ENCODE peak calls at places on chromosomes 4 and X, in four cellular contexts. One of them, this sample, is unnamed.

GRCh38 chr4:84342161-84342560 is 156.9 kb downstream of the NKX6-1 start:
- DNase-seq in stomach: no peak
- DNase-seq in OCI-LY7: no peak
- DNase-seq in activated CD4-positive, alpha-beta T cell treated with anti-CD3 and anti-CD28 coated beads for 1 hour: no peak
- DNase-seq in this sample: no peak

GRCh38 chr4:47145630-47146029 is 114.3 kb downstream of the GABRB1 start:
- DNase-seq in activated CD4-positive, alpha-beta T cell treated with anti-CD3 and anti-CD28 coated beads for 1 hour: no peak
- DNase-seq in stomach: no peak
- DNase-seq in OCI-LY7: no peak
- DNase-seq in this sample: peak; percentile 4

GRCh38 chr4:141676087-141676486 is 39.7 kb downstream of the IL15 start:
- DNase-seq in activated CD4-positive, alpha-beta T cell treated with anti-CD3 and anti-CD28 coated beads for 1 hour: no peak
- DNase-seq in OCI-LY7: no peak
- DNase-seq in stomach: no peak
- DNase-seq in this sample: no peak

GRCh38 chrX:68935362-68935761 is 106.5 kb downstream of the EFNB1 start:
- DNase-seq in stomach: peak; percentile 0
- DNase-seq in activated CD4-positive, alpha-beta T cell treated with anti-CD3 and anti-CD28 coated beads for 1 hour: no peak
- DNase-seq in OCI-LY7: no peak
- DNase-seq in this sample: no peak

GRCh38 chrX:46573896-46574336 is 351 bp downstream of the CHST7 start:
- DNase-seq in activated CD4-positive, alpha-beta T cell treated with anti-CD3 and anti-CD28 coated beads for 1 hour: peak; percentile 50
- DNase-seq in stomach: peak; percentile 40
- DNase-seq in OCI-LY7: peak; percentile 86
- DNase-seq in this sample: peak; percentile 44

GRCh38 chr4:25154594-25155265 is 5.5 kb downstream of the SEPSECS start:
- DNase-seq in stomach: peak; percentile 31
- DNase-seq in OCI-LY7: no peak
- DNase-seq in activated CD4-positive, alpha-beta T cell treated with anti-CD3 and anti-CD28 coated beads for 1 hour: no peak
- DNase-seq in this sample: no peak

GRCh38 chrX:133380882-133381619 is 34.2 kb downstream of the GPC4 start:
- DNase-seq in activated CD4-positive, alpha-beta T cell treated with anti-CD3 and anti-CD28 coated beads for 1 hour: no peak
- DNase-seq in OCI-LY7: peak; percentile 10
- DNase-seq in stomach: no peak
- DNase-seq in this sample: peak; percentile 24

GRCh38 chrX:107025538-107025937 is 25.5 kb upstream of the MORC4 start:
- DNase-seq in activated CD4-positive, alpha-beta T cell treated with anti-CD3 and anti-CD28 coated beads for 1 hour: no peak
- DNase-seq in stomach: no peak
- DNase-seq in OCI-LY7: peak; percentile 31
- DNase-seq in this sample: peak; percentile 23

GRCh38 chrX:103360092-103360491 is 3.8 kb downstream of the TCEAL9 start:
- DNase-seq in stomach: no peak
- DNase-seq in OCI-LY7: no peak
- DNase-seq in activated CD4-positive, alpha-beta T cell treated with anti-CD3 and anti-CD28 coated beads for 1 hour: no peak
- DNase-seq in this sample: no peak

GRCh38 chr4:150828159-150828558 is 186.9 kb downstream of the LRBA start:
- DNase-seq in stomach: no peak
- DNase-seq in OCI-LY7: no peak
- DNase-seq in activated CD4-positive, alpha-beta T cell treated with anti-CD3 and anti-CD28 coated beads for 1 hour: no peak
- DNase-seq in this sample: no peak

GRCh38 chr4:90393215-90393614 is 266.0 kb downstream of the CCSER1 start:
- DNase-seq in stomach: no peak
- DNase-seq in OCI-LY7: no peak
- DNase-seq in activated CD4-positive, alpha-beta T cell treated with anti-CD3 and anti-CD28 coated beads for 1 hour: no peak
- DNase-seq in this sample: no peak

GRCh38 chrX:2967584-2967983 is 38.4 kb upstream of the ARSD start:
- DNase-seq in activated CD4-positive, alpha-beta T cell treated with anti-CD3 and anti-CD28 coated beads for 1 hour: no peak
- DNase-seq in OCI-LY7: no peak
- DNase-seq in stomach: no peak
- DNase-seq in this sample: no peak